ENCODE peak calls at places on chromosomes 7 and 10, in five cellular contexts. L, Y, V, Q and U are unnamed samples.

GRCh38 chr10:17851611-17852010 is 42.5 kb downstream of the MRC1 start:
- DNase-seq in L (no peak), Y (no peak), V (no peak), Q (no peak), U (no peak)

GRCh38 chr10:132446661-132447445 is 49.9 kb downstream of the PWWP2B start:
- DNase-seq in L (peak; percentile 60), Y (no peak), V (no peak), Q (peak; percentile 19), U (peak; percentile 81)

GRCh38 chr7:132778761-132779160 is 202.5 kb upstream of the PLXNA4 start:
- DNase-seq in L (no peak), Y (no peak), V (no peak), Q (no peak), U (no peak)

GRCh38 chr10:84296071-84296981 is 32.1 kb upstream of the CCSER2 start:
- DNase-seq in L (no peak), Y (no peak), V (no peak), Q (peak; percentile 98), U (peak; percentile 36)

GRCh38 chr10:35598379-35598778 is 6.8 kb upstream of the GJD4 start:
- DNase-seq in L (peak; percentile 24), Y (no peak), V (no peak), Q (no peak), U (no peak)

GRCh38 chr10:119270893-119271361 is 63.6 kb downstream of the GRK5 start:
- DNase-seq in L (no peak), Y (no peak), V (no peak), Q (peak; percentile 51), U (peak; percentile 88)

GRCh38 chr7:87129836-87130235 is 22.4 kb upstream of the DMTF1 start:
- DNase-seq in L (peak; percentile 27), Y (no peak), V (no peak), Q (no peak), U (no peak)

GRCh38 chr7:25073451-25073850 is 51.6 kb downstream of the CYCS start:
- DNase-seq in L (no peak), Y (no peak), V (no peak), Q (peak; percentile 86), U (no peak)

GRCh38 chr10:112615269-112615668 is 168.3 kb downstream of the VTI1A start:
- DNase-seq in L (no peak), Y (no peak), V (no peak), Q (no peak), U (no peak)

GRCh38 chr7:44347546-44348114 is 22.2 kb upstream of the CAMK2B start:
- DNase-seq in L (no peak), Y (no peak), V (no peak), Q (no peak), U (no peak)

GRCh38 chr10:59627366-59628018 is 82.2 kb downstream of the SLC16A9 start:
- DNase-seq in L (no peak), Y (no peak), V (no peak), Q (no peak), U (peak; percentile 87)

GRCh38 chr10:33460461-33461294 is 126.2 kb upstream of the NRP1 start:
- DNase-seq in L (peak; percentile 88), Y (no peak), V (no peak), Q (peak; percentile 72), U (no peak)

GRCh38 chr7:82605247-82605864 is 161.8 kb upstream of the CACNA2D1 start:
- DNase-seq in L (peak; percentile 59), Y (peak; percentile 41), V (no peak), Q (peak; percentile 46), U (no peak)

GRCh38 chr7:69781412-69781846 is 183.2 kb downstream of the AUTS2 start:
- DNase-seq in L (no peak), Y (no peak), V (no peak), Q (no peak), U (peak; percentile 80)

GRCh38 chr10:31584789-31585406 is 265.9 kb downstream of the ZEB1 start:
- DNase-seq in L (no peak), Y (no peak), V (no peak), Q (no peak), U (no peak)

GRCh38 chr10:54470324-54470631 is 330.8 kb downstream of the PCDH15 start:
- DNase-seq in L (peak; percentile 3), Y (no peak), V (no peak), Q (no peak), U (no peak)

GRCh38 chr7:122137291-122138077 is 6.6 kb downstream of the AASS start:
- DNase-seq in L (peak; percentile 27), Y (no peak), V (no peak), Q (peak; percentile 43), U (no peak)

GRCh38 chr7:151591866-151592265 is 72.2 kb upstream of the RHEB start:
- DNase-seq in L (no peak), Y (no peak), V (no peak), Q (no peak), U (no peak)

GRCh38 chr10:31929260-31929985 is 792 bp upstream of the ARHGAP12 start:
- DNase-seq in L (peak; percentile 72), Y (peak; percentile 6), V (no peak), Q (no peak), U (peak; percentile 71)

GRCh38 chr7:66140924-66141323 is 26.3 kb downstream of the CRCP start:
- DNase-seq in L (peak; percentile 49), Y (no peak), V (no peak), Q (peak; percentile 84), U (peak; percentile 44)

GRCh38 chr7:53800746-53801145 is 741.4 kb upstream of the VSTM2A start:
- DNase-seq in L (peak; percentile 51), Y (no peak), V (no peak), Q (no peak), U (peak; percentile 64)

GRCh38 chr10:16258476-16259040 is 178.3 kb upstream of the PTER start:
- DNase-seq in L (no peak), Y (no peak), V (no peak), Q (no peak), U (no peak)

GRCh38 chr10:29627201-29628105 is 7.3 kb downstream of the SVIL start:
- DNase-seq in L (no peak), Y (no peak), V (no peak), Q (peak; percentile 66), U (no peak)

GRCh38 chr10:29628912-29629526 is 5.8 kb downstream of the SVIL start:
- DNase-seq in L (no peak), Y (no peak), V (no peak), Q (no peak), U (no peak)

GRCh38 chr10:29631049-29631339 is 3.8 kb downstream of the SVIL start:
- DNase-seq in L (no peak), Y (no peak), V (no peak), Q (no peak), U (no peak)

GRCh38 chr10:29634105-29634504 is 666 bp downstream of the SVIL start:
- DNase-seq in L (peak; percentile 52), Y (no peak), V (no peak), Q (no peak), U (no peak)

GRCh38 chr10:29630205-29631048 is 4.3 kb downstream of the SVIL start:
- DNase-seq in L (no peak), Y (no peak), V (no peak), Q (no peak), U (peak; percentile 24)
- H3K4me3 ChIP-seq in L (no peak overlapping the region), Y (no peak overlapping the region), V (no peak overlapping the region), Q (no peak overlapping the region), U (no peak overlapping the region)

GRCh38 chr7:80623465-80624252 is 14.8 kb upstream of the CD36 start:
- DNase-seq in L (peak; percentile 27), Y (peak; percentile 18), V (no peak), Q (no peak), U (no peak)
- H3K18ac ChIP-seq in L (no peak overlapping the region), Y (no peak overlapping the region), V (no peak overlapping the region), Q (peak overlapping the region; percentile 57), U (no peak overlapping the region)

GRCh38 chr10:4677296-4678021 is 148.5 kb upstream of the AKR1E2 start:
- DNase-seq in L (no peak), Y (no peak), V (no peak), Q (peak; percentile 32), U (no peak)
- H3K4me3 ChIP-seq in L (no peak overlapping the region), Y (no peak overlapping the region), V (no peak overlapping the region), Q (no peak overlapping the region), U (no peak overlapping the region)

GRCh38 chr7:33886100-33886623 is 19.2 kb upstream of the BMPER start:
- DNase-seq in L (peak; percentile 95), Y (no peak), V (no peak), Q (peak; percentile 35), U (peak; percentile 31)

GRCh38 chr7:33883566-33883965 is 21.8 kb upstream of the BMPER start:
- DNase-seq in L (no peak), Y (no peak), V (no peak), Q (no peak), U (no peak)

GRCh38 chr7:33887576-33887975 is 17.8 kb upstream of the BMPER start:
- DNase-seq in L (no peak), Y (no peak), V (no peak), Q (no peak), U (no peak)

GRCh38 chr7:33882950-33883349 is 22.4 kb upstream of the BMPER start:
- DNase-seq in L (no peak), Y (no peak), V (no peak), Q (no peak), U (no peak)

GRCh38 chr7:33885290-33886005 is 19.9 kb upstream of the BMPER start:
- DNase-seq in L (peak; percentile 65), Y (no peak), V (no peak), Q (peak; percentile 52), U (no peak)
- H3K18ac ChIP-seq in L (peak overlapping the region; percentile 71), Y (no peak overlapping the region), V (no peak overlapping the region), Q (peak overlapping the region; percentile 57), U (no peak overlapping the region)

GRCh38 chr7:125299366-125299765 is 369.7 kb upstream of the POT1 start:
- DNase-seq in L (no peak), Y (no peak), V (no peak), Q (no peak), U (no peak)
- H3K4me3 ChIP-seq in L (no peak overlapping the region), Y (no peak overlapping the region), V (no peak overlapping the region), Q (no peak overlapping the region), U (no peak overlapping the region)

GRCh38 chr7:142263598-142264380 is 5.9 kb upstream of the PRSS58 start:
- DNase-seq in L (no peak), Y (no peak), V (no peak), Q (no peak), U (no peak)
- H3K18ac ChIP-seq in L (no peak overlapping the region), Y (no peak overlapping the region), V (no peak overlapping the region), Q (no peak overlapping the region), U (no peak overlapping the region)

DNA sequence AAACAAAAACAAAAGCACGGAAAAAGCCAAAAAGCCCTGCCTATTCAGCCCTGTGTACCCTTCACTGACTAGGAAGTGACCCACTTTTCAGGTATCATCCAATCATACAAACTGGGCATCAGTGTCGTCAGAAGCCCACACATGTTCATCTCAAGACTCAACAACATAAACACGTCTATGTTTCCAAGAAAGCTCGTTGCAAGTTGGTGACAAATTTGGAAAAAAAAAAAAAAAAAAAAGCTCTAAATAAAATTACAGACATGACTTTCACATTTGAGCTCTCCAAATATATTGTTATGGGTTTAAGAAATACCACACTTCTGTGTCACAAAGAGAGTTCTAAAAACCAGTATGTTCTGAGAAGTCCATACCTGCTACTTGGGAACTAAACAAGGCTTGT is 204.7 kb upstream of the KLF14 start:
- DNase-seq in L (no peak), Y (no peak), V (no peak), Q (no peak), U (no peak)
- H3K4me3 ChIP-seq in L (no peak overlapping the region), Y (no peak overlapping the region), V (no peak overlapping the region), Q (no peak overlapping the region), U (no peak overlapping the region)